ENCODE peak calls at places on chromosome 15, in ten cellular contexts. O is OCI-LY7, L is ovary, I is GM06990, C is fibroblast of mammary gland, S is pancreas, X is AG09309, R is uterus, M is bronchial epithelial cell, W is lower lobe of right lung. E is an unnamed sample.

GRCh38 chr15:92092391-92092790 is 238.9 kb downstream of the SLCO3A1 start:
- DNase-seq in O (no peak), L (no peak), I (no peak), C (no peak), S (no peak), X (no peak), R (no peak), M (no peak), W (no peak), E (peak)

GRCh38 chr15:30791239-30791638 is 112.5 kb upstream of the FAN1 start:
- DNase-seq in O (peak), L (no peak), I (no peak), C (peak), S (no peak), X (no peak), R (no peak), M (peak), W (no peak), E (no peak)

GRCh38 chr15:42057744-42058646 is 36.4 kb downstream of the PLA2G4D start:
- DNase-seq in O (no peak), L (no peak), I (no peak), C (no peak), S (no peak), X (no peak), R (no peak), M (peak), W (no peak), E (no peak)

GRCh38 chr15:92624401-92624991 is 31.1 kb downstream of the FAM174B start:
- DNase-seq in O (no peak), L (peak), I (no peak), C (no peak), S (no peak), X (no peak), R (peak), M (no peak), W (no peak), E (no peak)

GRCh38 chr15:94777037-94777436 is 545.7 kb downstream of the MCTP2 start:
- DNase-seq in O (no peak), L (no peak), I (no peak), C (no peak), S (no peak), X (no peak), R (no peak), M (no peak), W (no peak), E (no peak)

GRCh38 chr15:74406992-74407705 is 26.6 kb downstream of the SEMA7A start:
- DNase-seq in O (no peak), L (peak), I (no peak), C (peak), S (no peak), X (peak), R (peak), M (peak), W (no peak), E (peak)

GRCh38 chr15:95944856-95945255 is 385.6 kb upstream of the NR2F2 start:
- DNase-seq in O (no peak), L (no peak), I (no peak), C (no peak), S (no peak), X (no peak), R (no peak), M (no peak), W (no peak), E (no peak)

GRCh38 chr15:47206358-47206978 is 510.8 kb upstream of the SEMA6D start:
- DNase-seq in O (no peak), L (no peak), I (no peak), C (no peak), S (no peak), X (no peak), R (no peak), M (no peak), W (no peak), E (no peak)

GRCh38 chr15:70526221-70526973 is 237.0 kb downstream of the UACA start:
- DNase-seq in O (peak), L (no peak), I (no peak), C (peak), S (no peak), X (peak), R (no peak), M (peak), W (no peak), E (peak)

GRCh38 chr15:66429117-66429516 is 42.4 kb downstream of the MAP2K1 start:
- DNase-seq in O (no peak), L (no peak), I (peak), C (no peak), S (no peak), X (no peak), R (no peak), M (no peak), W (no peak), E (no peak)

GRCh38 chr15:101027920-101028319 is 108.8 kb downstream of the LRRK1 start:
- DNase-seq in O (no peak), L (peak), I (no peak), C (no peak), S (no peak), X (no peak), R (peak), M (no peak), W (no peak), E (no peak)

GRCh38 chr15:98941595-98942255 is 65.9 kb downstream of the PGPEP1L start:
- DNase-seq in O (no peak), L (no peak), I (no peak), C (no peak), S (no peak), X (no peak), R (no peak), M (no peak), W (no peak), E (no peak)

GRCh38 chr15:60651734-60652141 is 172.8 kb upstream of the ICE2 start:
- DNase-seq in O (peak), L (no peak), I (peak), C (no peak), S (no peak), X (no peak), R (no peak), M (no peak), W (no peak), E (no peak)

GRCh38 chr15:51302480-51302879 is 35.9 kb downstream of the CYP19A1 start:
- DNase-seq in O (no peak), L (no peak), I (no peak), C (no peak), S (no peak), X (no peak), R (no peak), M (no peak), W (no peak), E (no peak)

GRCh38 chr15:31034152-31034551 is 42.7 kb upstream of the MTMR10 start:
- DNase-seq in O (peak), L (no peak), I (no peak), C (peak), S (no peak), X (no peak), R (no peak), M (peak), W (no peak), E (peak)

GRCh38 chr15:70301396-70301795 is 203.7 kb upstream of the TLE3 start:
- DNase-seq in O (no peak), L (no peak), I (no peak), C (no peak), S (no peak), X (no peak), R (no peak), M (no peak), W (no peak), E (no peak)

GRCh38 chr15:63018639-63019038 is 23.9 kb upstream of the TPM1 start:
- DNase-seq in O (no peak), L (no peak), I (no peak), C (peak), S (no peak), X (no peak), R (no peak), M (peak), W (no peak), E (peak)

GRCh38 chr15:91876187-91876586 is 22.7 kb downstream of the SLCO3A1 start:
- DNase-seq in O (no peak), L (no peak), I (no peak), C (no peak), S (no peak), X (no peak), R (no peak), M (no peak), W (no peak), E (no peak)

GRCh38 chr15:31489801-31490646 is 163.4 kb downstream of the KLF13 start:
- DNase-seq in O (peak), L (peak), I (peak), C (peak), S (no peak), X (no peak), R (no peak), M (peak), W (no peak), E (peak)

GRCh38 chr15:67809866-67810265 is 15.4 kb upstream of the SKOR1 start:
- DNase-seq in O (no peak), L (no peak), I (no peak), C (no peak), S (no peak), X (no peak), R (no peak), M (no peak), W (no peak), E (no peak)

GRCh38 chr15:41286665-41287333 is 45.6 kb downstream of the OIP5 start:
- DNase-seq in O (no peak), L (no peak), I (no peak), C (peak), S (no peak), X (no peak), R (no peak), M (peak), W (no peak), E (peak)

GRCh38 chr15:97902140-97902780 is 58.2 kb upstream of the ARRDC4 start:
- DNase-seq in O (no peak), L (no peak), I (no peak), C (peak), S (no peak), X (peak), R (no peak), M (no peak), W (no peak), E (peak)

GRCh38 chr15:66826504-66826903 is 124.5 kb downstream of the SMAD6 start:
- DNase-seq in O (no peak), L (no peak), I (no peak), C (no peak), S (peak), X (no peak), R (no peak), M (no peak), W (no peak), E (no peak)

GRCh38 chr15:73753250-73754130 is at the start of gene INSYN1:
- DNase-seq in O (no peak), L (peak), I (no peak), C (peak), S (peak), X (no peak), R (no peak), M (no peak), W (no peak), E (peak)

GRCh38 chr15:38207591-38207990 is 45.0 kb upstream of the SPRED1 start:
- DNase-seq in O (no peak), L (no peak), I (peak), C (no peak), S (no peak), X (no peak), R (no peak), M (peak), W (no peak), E (no peak)

GRCh38 chr15:98855067-98855814 is 152.4 kb downstream of the PGPEP1L start:
- DNase-seq in O (no peak), L (no peak), I (no peak), C (no peak), S (no peak), X (no peak), R (no peak), M (no peak), W (no peak), E (no peak)

GRCh38 chr15:41558400-41559238 is at the start of gene TYRO3:
- DNase-seq in O (peak), L (peak), I (peak), C (no peak), S (peak), X (no peak), R (peak), M (no peak), W (peak), E (peak)

GRCh38 chr15:62770752-62771151 is 271.8 kb upstream of the TPM1 start:
- DNase-seq in O (no peak), L (no peak), I (no peak), C (peak), S (no peak), X (peak), R (no peak), M (peak), W (no peak), E (peak)

GRCh38 chr15:55319537-55320325 is 709 bp downstream of the PIGB start:
- DNase-seq in O (peak), L (peak), I (peak), C (peak), S (no peak), X (no peak), R (no peak), M (peak), W (no peak), E (peak)

GRCh38 chr15:65028921-65029735 is at the start of gene MTFMT:
- DNase-seq in O (peak), L (peak), I (peak), C (peak), S (peak), X (peak), R (peak), M (peak), W (peak), E (peak)

GRCh38 chr15:65029736-65030208 is 333 bp upstream of the MTFMT start:
- DNase-seq in O (no peak), L (no peak), I (no peak), C (no peak), S (no peak), X (no peak), R (no peak), M (no peak), W (no peak), E (no peak)

GRCh38 chr15:65026756-65027155 is 2.7 kb downstream of the MTFMT start:
- DNase-seq in O (no peak), L (no peak), I (no peak), C (no peak), S (no peak), X (no peak), R (no peak), M (no peak), W (no peak), E (no peak)

GRCh38 chr15:65028338-65028737 is 1.1 kb downstream of the MTFMT start:
- DNase-seq in O (peak), L (no peak), I (peak), C (no peak), S (no peak), X (no peak), R (no peak), M (no peak), W (no peak), E (no peak)

DNA sequence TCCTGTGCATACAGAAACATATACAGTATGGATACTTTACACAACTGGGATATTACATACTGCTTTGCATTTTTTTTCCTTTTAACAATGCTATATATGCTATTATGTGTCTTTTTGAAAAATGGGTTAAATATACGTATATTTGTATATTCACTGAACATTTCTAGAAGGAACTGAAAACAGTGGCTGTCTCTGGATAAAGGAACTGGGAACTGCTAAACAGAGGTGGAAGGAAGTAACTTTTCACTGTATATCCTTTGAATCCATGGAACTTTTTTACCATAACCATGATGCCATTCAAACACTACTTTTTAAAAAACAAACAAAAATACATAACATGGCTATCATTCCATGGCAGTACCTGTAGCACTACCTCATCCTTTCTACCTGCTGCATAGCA is 1.8 kb downstream of the MTFMT start:
- DNase-seq in O (no peak), L (no peak), I (no peak), C (no peak), S (no peak), X (no peak), R (no peak), M (no peak), W (no peak), E (no peak)
- H3K4me3 ChIP-seq in O (peak), L (no peak), I (no peak), C (no peak), S (no peak), X (no peak), R (no peak), M (no peak), W (peak), E (peak)

DNA sequence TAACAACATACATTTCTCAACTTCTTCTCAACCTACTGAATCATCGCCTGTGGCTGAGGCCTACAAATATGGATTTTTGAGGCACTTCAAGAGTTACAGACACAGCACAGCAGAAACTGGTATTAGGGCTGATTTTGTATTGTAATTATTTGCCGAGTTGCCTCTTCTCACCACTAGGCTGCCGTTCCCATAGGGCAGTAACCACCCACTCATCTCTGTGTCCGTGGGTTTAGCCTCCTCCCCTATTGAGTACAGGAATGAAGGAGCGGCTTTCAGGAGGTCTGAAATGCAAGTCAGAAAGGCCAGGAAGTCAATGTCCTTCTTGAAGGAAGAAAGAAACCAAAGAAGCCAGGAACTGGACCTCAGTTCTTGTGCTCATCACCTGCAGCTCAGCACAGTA is 220.8 kb downstream of the MTHFS start:
- DNase-seq in O (no peak), L (no peak), I (no peak), C (peak), S (no peak), X (no peak), R (no peak), M (no peak), W (no peak), E (no peak)
- TF ChIP-seq CTCF in O (no peak), L (no peak), I (peak), C (no peak), S (no peak), X (peak), R (no peak), M (no peak), W (no peak), E (peak)

GRCh38 chr15:84979651-84980050 is 2.0 kb upstream of the PDE8A start:
- DNase-seq in O (no peak), L (peak), I (no peak), C (no peak), S (peak), X (no peak), R (no peak), M (no peak), W (peak), E (no peak)
- H3K4me3 ChIP-seq in O (peak), L (peak), I (no peak), C (no peak), S (no peak), X (no peak), R (peak), M (no peak), W (peak), E (no peak)

GRCh38 chr15:49370782-49371181 is 52.3 kb upstream of the FGF7 start:
- DNase-seq in O (peak), L (no peak), I (no peak), C (peak), S (no peak), X (no peak), R (no peak), M (peak), W (no peak), E (peak)
- TF ChIP-seq CTCF in O (peak), L (no peak), I (peak), C (peak), S (no peak), X (peak), R (no peak), M (peak), W (no peak), E (peak)

DNA sequence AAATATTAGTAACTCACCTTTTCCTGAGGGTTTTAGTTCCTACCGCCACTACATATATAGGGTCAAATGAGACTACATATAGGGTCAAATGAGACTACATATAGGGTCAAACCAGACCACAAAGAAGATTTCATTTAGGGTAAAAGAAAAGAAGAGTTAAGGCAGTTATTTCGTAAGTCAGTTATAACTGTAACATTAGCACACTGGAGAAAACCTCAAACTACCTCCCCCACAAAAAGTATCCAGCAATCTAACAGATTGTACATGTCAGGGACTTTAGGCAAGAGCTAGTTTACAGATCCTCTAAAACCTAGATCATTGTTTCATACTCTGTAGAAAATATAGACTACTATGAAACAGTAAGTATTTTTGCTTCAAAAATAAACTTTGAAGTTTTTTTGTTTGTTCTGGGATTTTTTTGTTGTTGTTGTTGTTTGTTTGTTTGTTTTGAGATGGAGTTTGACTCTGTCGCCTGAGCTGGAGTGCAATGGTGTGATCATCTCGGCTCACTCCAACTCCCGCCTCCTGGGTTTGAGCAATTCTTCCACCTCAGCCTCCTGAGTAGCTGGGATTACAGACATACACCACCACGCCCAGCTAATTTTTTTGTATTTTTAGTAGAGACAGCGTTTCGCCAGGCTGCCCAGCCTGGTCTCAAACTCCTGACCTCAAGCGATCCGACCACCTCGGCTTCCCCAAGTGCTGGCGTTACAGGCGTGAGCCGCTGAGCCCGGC is 92.4 kb upstream of the CGNL1 start:
- DNase-seq in O (peak), L (no peak), I (no peak), C (peak), S (no peak), X (no peak), R (peak), M (no peak), W (no peak), E (no peak)
- H3K4me3 ChIP-seq in O (peak), L (no peak), I (no peak), C (no peak), S (no peak), X (no peak), R (no peak), M (no peak), W (no peak), E (no peak)

E was measured in fibroblast of the aortic adventitia.